ENCODE peak calls at places on chromosomes 5 and 9, in four cellular contexts. S is body of pancreas, H is esophagus squamous epithelium, O is uterus. T is an unnamed sample.
A peak's percentile ranks its signal among the peaks of the same experiment; 100 is the strongest.

GRCh38 chr5:102628449-102629175 is 126.5 kb upstream of the PAM start:
- DNase-seq in S (no peak), O (no peak), H (no peak), T (no peak)

GRCh38 chr5:132265336-132266030 is 8.0 kb downstream of the PDLIM4 start:
- DNase-seq in S (peak; percentile 50), O (peak; percentile 84), H (no peak), T (peak; percentile 52)

GRCh38 chr5:82613886-82614285 is 335.7 kb upstream of the RPS23 start:
- DNase-seq in S (no peak), O (no peak), H (no peak), T (no peak)

GRCh38 chr5:35672995-35673394 is 55.3 kb downstream of the SPEF2 start:
- DNase-seq in S (peak; percentile 25), O (no peak), H (no peak), T (no peak)

GRCh38 chr5:135220394-135221186 is 178.4 kb downstream of the MACROH2A1 start:
- DNase-seq in H (no peak), O (no peak), S (no peak), T (peak; percentile 64)

GRCh38 chr5:154176191-154176590 is 14.3 kb upstream of the GALNT10 start:
- DNase-seq in S (no peak), O (no peak), H (no peak), T (no peak)

GRCh38 chr5:179906294-179906794 is 1.4 kb downstream of the TBC1D9B start:
- DNase-seq in O (no peak), H (no peak), S (no peak), T (no peak)

GRCh38 chr9:27518809-27519208 is 5.3 kb upstream of the IFNK start:
- DNase-seq in H (no peak), O (no peak), S (no peak), T (no peak)

GRCh38 chr5:128228506-128228905 is 144.9 kb downstream of the SLC12A2 start:
- DNase-seq in O (no peak), H (no peak), S (no peak), T (no peak)

DNA sequence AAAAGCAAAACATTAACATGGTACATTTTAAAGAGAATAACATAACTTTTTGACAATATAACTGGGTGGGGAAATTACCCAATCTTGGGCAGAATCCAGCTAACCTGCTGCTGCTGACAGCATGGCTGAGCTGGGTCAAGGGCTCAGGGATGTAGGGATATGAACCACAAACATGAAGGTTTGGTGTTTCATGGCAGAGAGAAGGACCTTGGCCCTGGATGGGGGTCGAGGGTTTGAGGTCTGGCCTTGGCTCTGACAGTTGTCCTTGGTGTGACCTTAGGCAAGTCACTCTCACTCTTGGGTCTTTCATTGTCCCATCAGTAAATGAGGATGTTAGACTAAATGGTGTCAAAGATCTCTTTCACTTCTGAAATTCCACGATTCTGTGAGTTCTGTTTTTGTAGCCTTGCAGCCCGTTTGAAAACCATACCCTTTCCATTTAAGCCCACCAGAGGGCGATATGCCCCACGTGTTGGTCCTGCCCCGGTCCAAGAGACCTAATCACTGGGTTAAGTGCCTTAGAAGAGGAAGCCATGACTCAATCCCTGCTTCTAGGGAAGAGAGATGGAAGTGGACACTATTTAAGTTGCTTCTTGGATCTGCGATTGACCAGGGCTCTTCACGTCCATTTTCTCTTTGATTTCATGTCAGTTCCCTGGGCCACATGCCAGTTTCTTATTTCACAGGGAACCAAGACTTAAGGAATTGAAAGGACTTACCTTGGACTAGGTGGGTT is 56.8 kb upstream of the TEX48 start:
- DNase-seq in S (peak; percentile 73), O (peak; percentile 44), H (peak; percentile 16), T (peak; percentile 94)
- TF ChIP-seq POLR2A in S (no peak), O (no peak), H (no peak), T (no peak)

DNA sequence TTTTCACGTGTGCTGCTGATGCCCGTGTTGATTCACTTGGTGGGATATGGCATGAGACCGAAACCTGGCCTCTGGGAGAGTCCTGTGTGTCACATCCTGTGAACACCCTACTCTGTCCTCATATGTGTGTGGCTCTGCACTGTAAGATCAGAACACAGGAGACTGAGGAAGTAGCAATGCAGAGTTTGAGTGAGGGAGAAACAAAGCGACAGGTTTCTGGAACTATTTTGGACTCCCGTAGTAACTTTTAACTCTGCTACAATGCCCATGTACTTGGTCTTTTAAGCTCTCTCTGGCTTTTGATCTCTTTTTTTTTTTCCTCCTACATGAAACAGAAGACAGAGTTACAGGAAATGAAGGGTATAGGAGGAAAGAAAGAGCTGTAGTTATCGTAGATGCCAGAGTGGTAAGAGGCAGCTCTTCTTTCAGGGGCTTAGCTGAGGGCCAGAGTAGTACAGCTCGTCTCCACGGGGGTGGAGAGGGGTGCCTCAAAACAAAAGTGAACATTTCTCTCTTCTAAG is 26.6 kb downstream of the GRAMD2B start:
- DNase-seq in S (no peak), O (no peak), H (no peak), T (no peak)
- TF ChIP-seq POLR2A in S (peak; percentile 7), O (no peak), H (peak; percentile 21), T (no peak)

GRCh38 chr5:95883185-95884020 is 60.9 kb upstream of the GLRX start:
- DNase-seq in O (no peak), S (no peak), H (no peak), T (no peak)
- TF ChIP-seq POLR2A in O (no peak), S (no peak), H (no peak), T (no peak)

GRCh38 chr5:160469156-160470144 is 47.8 kb downstream of the PTTG1 start:
- DNase-seq in H (no peak), S (no peak), O (no peak), T (no peak)

GRCh38 chr5:160466121-160466520 is 44.5 kb downstream of the PTTG1 start:
- DNase-seq in H (no peak), O (no peak), S (no peak), T (no peak)

GRCh38 chr5:160468576-160468975 is 46.9 kb downstream of the PTTG1 start:
- DNase-seq in S (no peak), O (no peak), H (no peak), T (no peak)

GRCh38 chr5:160467555-160468418 is 46.1 kb downstream of the PTTG1 start:
- DNase-seq in S (peak; percentile 83), O (peak; percentile 25), H (peak; percentile 41), T (peak; percentile 92)

DNA sequence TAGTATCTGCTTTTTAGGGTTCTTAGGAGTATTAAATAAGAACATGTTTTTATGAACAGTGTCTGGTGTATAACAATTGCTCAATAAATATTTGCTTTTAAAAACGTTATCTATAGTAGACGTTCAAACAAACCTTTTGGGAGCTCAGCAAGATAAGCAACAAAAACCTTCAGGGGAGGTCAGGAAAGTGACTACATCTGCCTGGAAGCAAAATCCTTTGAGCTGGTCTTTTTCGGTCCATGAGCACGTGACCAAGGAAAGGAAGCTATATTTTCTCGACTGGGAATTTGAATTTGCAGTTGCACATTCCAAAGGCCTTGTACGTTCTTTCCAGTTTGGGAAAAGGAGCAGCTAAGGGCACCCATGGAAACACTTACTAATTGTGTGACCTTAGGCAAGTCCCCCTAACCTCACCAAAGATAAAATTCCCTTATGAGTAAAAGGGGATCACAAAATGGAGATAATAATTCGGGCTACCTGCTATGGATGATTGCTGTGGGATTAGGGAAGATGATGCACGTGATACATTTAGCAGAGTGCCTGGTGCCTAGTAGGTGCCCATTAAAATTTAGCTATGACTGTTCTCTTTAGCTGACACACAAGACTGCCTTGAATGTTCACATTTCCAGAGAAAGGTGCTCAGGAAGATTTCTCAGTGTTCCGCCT is 45.4 kb downstream of the PTTG1 start:
- DNase-seq in S (no peak), H (no peak), O (no peak), T (no peak)
- TF ChIP-seq POLR2A in S (no peak), H (no peak), O (no peak), T (no peak)

GRCh38 chr9:19410594-19410993 is 1.8 kb downstream of the ACER2 start:
- DNase-seq in O (no peak), S (no peak), H (no peak), T (no peak)

GRCh38 chr9:19410195-19410503 is 1.3 kb downstream of the ACER2 start:
- DNase-seq in S (no peak), H (no peak), O (no peak), T (no peak)

GRCh38 chr9:19408316-19408692 is 505 bp upstream of the ACER2 start:
- DNase-seq in O (no peak), S (no peak), H (peak; percentile 31), T (peak; percentile 34)

GRCh38 chr9:19409406-19410194 is 791 bp downstream of the ACER2 start:
- DNase-seq in S (peak; percentile 58), H (no peak), O (peak; percentile 24), T (no peak)

DNA sequence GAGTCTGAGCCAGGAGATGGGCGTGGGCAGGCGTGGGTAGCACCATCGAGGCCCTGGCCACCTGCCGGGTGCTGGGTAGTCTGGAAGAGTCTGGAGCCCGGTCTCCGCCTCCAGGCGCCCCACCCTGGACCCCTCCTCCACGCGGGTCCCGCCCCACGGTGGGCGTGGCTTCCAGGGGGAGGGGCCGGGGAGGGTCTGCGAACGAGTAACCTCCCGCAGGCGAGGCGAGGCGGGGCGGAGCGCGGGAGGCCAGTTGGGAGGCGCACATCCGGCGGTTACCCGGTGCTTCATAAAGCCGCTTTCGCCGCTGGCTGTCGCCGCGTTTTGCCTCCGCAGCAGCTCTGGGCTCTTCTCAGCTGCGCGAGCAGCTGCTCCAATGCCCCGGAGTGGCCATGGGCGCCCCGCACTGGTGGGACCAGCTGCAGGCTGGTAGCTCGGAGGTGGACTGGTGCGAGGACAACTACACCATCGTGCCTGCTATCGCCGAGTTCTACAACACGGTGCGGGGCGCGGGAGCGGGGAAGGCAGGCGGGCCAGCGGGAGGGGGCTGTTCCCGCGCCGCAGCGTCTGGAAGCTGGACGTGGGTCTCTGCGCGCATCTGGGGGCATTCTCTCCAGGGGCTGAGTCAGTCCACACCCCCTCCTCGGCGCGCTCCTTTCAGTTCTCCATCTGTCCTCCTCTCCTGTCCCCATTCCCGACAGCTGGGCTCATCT is at the start of gene ACER2:
- DNase-seq in H (peak; percentile 73), O (peak; percentile 97), S (peak; percentile 98), T (peak; percentile 91)
- TF ChIP-seq POLR2A in H (peak; percentile 73), O (peak; percentile 90), S (peak; percentile 98), T (no peak)

GRCh38 chr9:136902259-136902821 is 16.0 kb downstream of the TRAF2 start:
- DNase-seq in O (peak; percentile 52), S (peak; percentile 89), H (peak; percentile 19), T (peak; percentile 88)

GRCh38 chr9:136900556-136900955 is 14.2 kb downstream of the TRAF2 start:
- DNase-seq in S (no peak), H (no peak), O (no peak), T (no peak)

GRCh38 chr9:136900988-136901515 is 14.7 kb downstream of the TRAF2 start:
- DNase-seq in S (peak; percentile 51), H (no peak), O (no peak), T (no peak)

GRCh38 chr9:136903041-136903554 is 16.8 kb downstream of the TRAF2 start:
- DNase-seq in S (peak; percentile 50), H (no peak), O (peak; percentile 39), T (no peak)

DNA sequence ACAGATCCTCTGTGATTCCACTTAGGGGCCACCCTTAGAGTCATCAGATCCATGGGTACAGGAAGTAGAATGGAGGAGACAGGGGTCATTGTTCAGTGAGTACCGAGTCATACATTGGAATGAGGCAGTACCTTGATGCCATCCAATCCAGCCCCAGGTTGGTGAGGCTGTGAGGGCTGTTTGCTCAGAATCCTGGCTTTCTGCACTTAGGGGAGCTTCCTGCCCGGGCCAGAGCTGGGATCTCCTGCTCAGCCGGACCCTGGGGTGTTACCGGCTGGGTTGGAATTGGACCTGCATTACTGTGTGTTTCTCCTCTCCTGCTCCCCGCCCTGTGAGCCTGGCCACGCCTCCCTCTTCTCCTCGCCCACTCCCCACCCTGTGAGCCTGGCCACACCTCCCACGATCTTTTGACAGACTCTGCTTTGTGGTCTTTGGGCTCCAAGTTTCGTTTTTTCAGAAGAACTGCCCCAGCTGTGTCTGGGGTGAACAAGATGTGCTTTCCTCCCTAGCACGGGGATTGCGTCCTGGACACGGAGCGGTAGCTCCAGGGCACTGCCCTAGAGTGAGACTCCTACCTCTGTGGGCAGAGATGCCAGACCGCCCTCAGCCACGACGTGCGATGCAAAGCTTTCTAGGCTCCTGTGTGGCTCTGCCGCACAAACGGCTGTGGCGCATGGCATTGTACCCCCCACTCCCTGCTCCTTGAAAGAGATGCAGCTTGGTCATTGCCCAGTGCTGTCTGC is 15.4 kb downstream of the TRAF2 start:
- DNase-seq in H (no peak), O (peak; percentile 48), S (peak; percentile 33), T (peak; percentile 31)
- TF ChIP-seq POLR2A in H (no peak), O (no peak), S (peak; percentile 71), T (no peak)

T was measured in lower leg skin.